ENCODE peak calls at places on chromosomes 1 and 21, in eight cellular contexts. Z, T, E, P, B, C, K and X are unnamed samples.

GRCh38 chr21:23664193-23664694 is 1943.0 kb downstream of the MRPL39 start:
- DNase-seq in B (no peak), E (no peak), K (no peak), P (no peak), T (no peak), Z (no peak), C (no peak), X (no peak)

GRCh38 chr1:236921610-236922009 is 82.6 kb downstream of the MT1HL1 start:
- DNase-seq in K (no peak), B (no peak), E (no peak), T (no peak), Z (no peak), P (no peak), C (no peak), X (no peak)

GRCh38 chr1:9345471-9345870 is 52.8 kb downstream of the SPSB1 start:
- DNase-seq in C (peak), B (no peak), P (no peak), T (no peak), K (no peak), E (no peak), Z (no peak), X (no peak)

GRCh38 chr1:181152892-181153633 is 64.6 kb downstream of the IER5 start:
- DNase-seq in Z (peak), P (no peak), E (no peak), B (no peak), C (no peak), T (peak), K (no peak), X (no peak)

GRCh38 chr1:169928438-169929209 is 34.9 kb upstream of the SCYL3 start:
- DNase-seq in T (peak), P (no peak), K (peak), C (peak), B (peak), E (no peak), Z (no peak), X (no peak)

GRCh38 chr1:56639210-56639609 is 5.9 kb upstream of the PRKAA2 start:
- DNase-seq in B (no peak), C (no peak), K (peak), Z (no peak), E (no peak), P (no peak), T (no peak), X (no peak)

GRCh38 chr1:98870959-98871903 is 133.4 kb downstream of the PLPPR5 start:
- DNase-seq in C (no peak), K (peak), T (peak), Z (no peak), E (no peak), P (no peak), B (no peak), X (no peak)

GRCh38 chr1:55190092-55190491 is 25.1 kb downstream of the USP24 start:
- DNase-seq in P (no peak), B (no peak), T (no peak), E (no peak), K (no peak), Z (no peak), C (no peak), X (no peak)

GRCh38 chr1:16212251-16212961 is at the start of gene ARHGEF19:
- DNase-seq in E (no peak), C (peak), K (no peak), B (peak), P (no peak), Z (peak), T (no peak), X (no peak)

GRCh38 chr1:225441314-225442119 is 13.7 kb upstream of the LBR start:
- DNase-seq in C (no peak), B (peak), T (no peak), P (no peak), E (no peak), Z (no peak), K (no peak), X (no peak)

GRCh38 chr1:77438239-77438913 is 156.6 kb downstream of the AK5 start:
- DNase-seq in E (no peak), B (no peak), K (peak), Z (no peak), T (peak), C (no peak), P (no peak), X (no peak)

GRCh38 chr1:36691374-36691773 is 208.7 kb upstream of the CSF3R start:
- DNase-seq in T (no peak), B (no peak), E (no peak), Z (no peak), P (no peak), C (no peak), K (peak), X (no peak)

GRCh38 chr1:39213511-39214002 is 9.1 kb downstream of the MACF1 start:
- DNase-seq in K (peak), B (no peak), T (peak), P (no peak), C (no peak), E (no peak), Z (no peak), X (no peak)

GRCh38 chr1:231918239-231919015 is 291.8 kb downstream of the DISC1 start:
- DNase-seq in E (peak), Z (no peak), K (peak), T (peak), C (no peak), P (no peak), B (no peak), X (no peak)

GRCh38 chr1:76782777-76783176 is 84.5 kb upstream of the ST6GALNAC5 start:
- DNase-seq in P (no peak), K (no peak), E (no peak), T (no peak), C (no peak), B (no peak), Z (no peak), X (no peak)

GRCh38 chr1:221381858-221382623 is 359.8 kb downstream of the DUSP10 start:
- DNase-seq in C (no peak), K (peak), B (no peak), P (no peak), T (peak), E (no peak), Z (no peak), X (no peak)

GRCh38 chr1:187605736-187606135 is 777.0 kb downstream of the PLA2G4A start:
- DNase-seq in B (no peak), K (no peak), P (no peak), C (peak), Z (no peak), E (no peak), T (no peak), X (no peak)

GRCh38 chr1:57599233-57599994 is 175.6 kb upstream of the DAB1 start:
- DNase-seq in T (no peak), E (no peak), C (no peak), K (no peak), P (no peak), B (no peak), Z (no peak), X (no peak)

GRCh38 chr1:32361674-32362473 is 411 bp downstream of the FAM229A start:
- DNase-seq in P (no peak), E (no peak), Z (peak), K (no peak), C (no peak), B (peak), T (peak), X (no peak)

GRCh38 chr1:194289569-194290266 is 1103.3 kb upstream of the B3GALT2 start:
- DNase-seq in P (no peak), B (no peak), K (no peak), E (peak), C (no peak), T (no peak), Z (no peak), X (no peak)

GRCh38 chr1:67204298-67204697 is 38.0 kb downstream of the IL23R start:
- DNase-seq in E (no peak), Z (no peak), C (no peak), T (no peak), P (no peak), K (no peak), B (no peak), X (no peak)

GRCh38 chr1:61776091-61776490 is 33.8 kb downstream of the PATJ start:
- DNase-seq in K (no peak), E (no peak), C (no peak), B (no peak), Z (no peak), T (no peak), P (no peak), X (no peak)

GRCh38 chr1:155389831-155390230 is 69.1 kb downstream of the RUSC1 start:
- DNase-seq in T (peak), P (no peak), E (no peak), Z (no peak), B (no peak), C (no peak), K (peak), X (no peak)

GRCh38 chr1:44108241-44108640 is 10.4 kb upstream of the KLF17 start:
- DNase-seq in C (no peak), K (peak), P (no peak), Z (no peak), B (no peak), E (no peak), T (peak), X (no peak)

GRCh38 chr21:43352568-43353281 is 74.2 kb downstream of the SIK1 start:
- DNase-seq in K (peak), C (no peak), P (no peak), E (no peak), T (peak), B (no peak), Z (no peak), X (no peak)

GRCh38 chr1:27634166-27634981 is 611 bp downstream of the FGR start:
- DNase-seq in C (no peak), K (peak), B (peak), T (peak), P (no peak), Z (peak), E (peak), X (no peak)